ENCODE peak calls at places on chromosomes 11 and 22, in five cellular contexts. L, S, B, R and W are unnamed samples.

GRCh38 chr11:123308077-123308476 is 113.0 kb upstream of the CLMP start:
- DNase-seq in B (no peak), S (no peak), L (no peak), R (peak), W (no peak)

GRCh38 chr11:117809236-117810055 is 12.4 kb upstream of the DSCAML1 start:
- DNase-seq in L (no peak), S (peak), B (peak), R (peak), W (peak)

GRCh38 chr11:65852508-65853248 is 5.3 kb downstream of the CFL1 start:
- DNase-seq in R (no peak), B (no peak), L (no peak), S (no peak), W (peak)

GRCh38 chr11:70456921-70457532 is 58.7 kb downstream of the CTTN start:
- DNase-seq in R (peak), B (peak), S (no peak), L (no peak), W (no peak)

GRCh38 chr11:44582641-44583352 is 17.3 kb downstream of the CD82 start:
- DNase-seq in S (no peak), B (no peak), R (no peak), L (no peak), W (no peak)

GRCh38 chr11:72553748-72554147 is 119.4 kb upstream of the CLPB start:
- DNase-seq in R (peak), S (peak), L (no peak), B (peak), W (no peak)

GRCh38 chr11:10351768-10352641 is 47.1 kb downstream of the ADM start:
- DNase-seq in L (no peak), B (no peak), R (peak), S (peak), W (peak)

GRCh38 chr11:74470526-74470925 is 3.2 kb upstream of the KCNE3 start:
- DNase-seq in S (no peak), L (no peak), R (no peak), B (no peak), W (no peak)

GRCh38 chr22:35039625-35040024 is 26.3 kb upstream of the ISX start:
- DNase-seq in B (no peak), S (no peak), R (peak), L (no peak), W (no peak)

GRCh38 chr11:64935634-64936081 is at the start of gene GPHA2:
- DNase-seq in L (no peak), B (no peak), R (peak), S (no peak), W (no peak)

GRCh38 chr11:124115782-124116616 is 749 bp downstream of the VWA5A start:
- DNase-seq in L (no peak), B (peak), S (peak), R (no peak), W (peak)

GRCh38 chr11:121563900-121564822 is 111.4 kb upstream of the SORL1-AS1 start:
- DNase-seq in R (no peak), L (no peak), B (no peak), S (no peak), W (no peak)

GRCh38 chr22:43228330-43228729 is 41.4 kb upstream of the TTLL12 start:
- DNase-seq in L (no peak), B (peak), S (peak), R (peak), W (no peak)

GRCh38 chr22:49849161-49850020 is 4.3 kb upstream of the ZBED4 start:
- DNase-seq in B (no peak), R (no peak), S (no peak), L (no peak), W (no peak)

GRCh38 chr22:42984814-42985540 is 30.0 kb downstream of the PACSIN2 start:
- DNase-seq in L (no peak), R (no peak), B (no peak), S (no peak), W (no peak)

GRCh38 chr11:12876340-12876739 is 132.8 kb upstream of the RASSF10 start:
- DNase-seq in L (no peak), R (no peak), B (no peak), S (no peak), W (no peak)

GRCh38 chr22:42289671-42290269 is 19.3 kb upstream of the TCF20 start:
- DNase-seq in L (no peak), B (no peak), S (no peak), R (no peak), W (no peak)